ENCODE peak calls at places on chromosomes 2 and 18, in nine cellular contexts. D is T-helper 2 cell; W is A172; S is GDM1; I is renal cortical epithelial cell; K is NCI-H510A; B is fibroblast of gingiva; Z is HFFc6; A is activated CD4-positive, alpha-beta T cell treated with anti-CD3 and anti-CD28 coated beads for 4 hours. H is an unnamed sample.
A peak's percentile ranks its signal among the peaks of the same experiment; 100 is the strongest.

GRCh38 chr2:186882511-186883071 is 33.6 kb upstream of the ZSWIM2 start:
- DNase-seq in D (no peak), W (no peak), S (no peak), I (no peak), K (no peak), B (no peak), Z (no peak), A (no peak), H (no peak)

GRCh38 chr2:49973917-49974368 is 819.6 kb upstream of the FSHR start:
- DNase-seq in D (peak; percentile 1), W (peak; percentile 47), S (no peak), I (peak; percentile 66), K (no peak), B (no peak), Z (no peak), A (peak; percentile 22), H (peak; percentile 98)

GRCh38 chr2:169360984-169361705 is 1.2 kb downstream of the LRP2 start:
- DNase-seq in D (no peak), W (no peak), S (no peak), I (no peak), K (no peak), B (no peak), Z (no peak), A (no peak), H (no peak)

GRCh38 chr2:32849456-32850194 is 97.1 kb upstream of the LTBP1 start:
- DNase-seq in D (no peak), W (no peak), S (no peak), I (no peak), K (no peak), B (no peak), Z (no peak), A (no peak), H (no peak)

GRCh38 chr18:3451989-3452749 is 2.2 kb downstream of the TGIF1 start:
- DNase-seq in D (peak; percentile 33), W (peak; percentile 57), S (no peak), I (no peak), K (no peak), B (peak; percentile 78), Z (peak; percentile 29), A (peak; percentile 29), H (no peak)

GRCh38 chr2:43086451-43087221 is 139.8 kb downstream of the ZFP36L2 start:
- DNase-seq in D (no peak), W (peak; percentile 99), S (no peak), I (peak; percentile 99), K (no peak), B (peak; percentile 99), Z (peak; percentile 97), A (no peak), H (no peak)

GRCh38 chr2:65370387-65371093 is 61.9 kb downstream of the SPRED2 start:
- DNase-seq in D (no peak), W (no peak), S (no peak), I (no peak), K (peak; percentile 40), B (peak; percentile 84), Z (no peak), A (no peak), H (no peak)

GRCh38 chr2:160621748-160622147 is 128.1 kb upstream of the RBMS1 start:
- DNase-seq in D (no peak), W (no peak), S (no peak), I (no peak), K (no peak), B (peak; percentile 6), Z (no peak), A (no peak), H (no peak)

GRCh38 chr2:127362971-127363370 is 24.8 kb downstream of the MAP3K2 start:
- DNase-seq in D (no peak), W (no peak), S (no peak), I (no peak), K (no peak), B (peak; percentile 67), Z (no peak), A (no peak), H (no peak)

GRCh38 chr18:63974991-63975390 is 5.1 kb downstream of the SERPINB8 start:
- DNase-seq in D (no peak), W (no peak), S (no peak), I (peak; percentile 67), K (no peak), B (peak; percentile 51), Z (peak; percentile 46), A (peak; percentile 19), H (no peak)

GRCh38 chr2:176105078-176105726 is 1.9 kb upstream of the HOXD11 start:
- DNase-seq in D (no peak), W (peak; percentile 70), S (no peak), I (no peak), K (no peak), B (no peak), Z (no peak), A (no peak), H (no peak)

GRCh38 chr2:112304298-112304941 is 29.0 kb downstream of the ZC3H6 start:
- DNase-seq in D (no peak), W (no peak), S (no peak), I (no peak), K (no peak), B (no peak), Z (no peak), A (no peak), H (no peak)

GRCh38 chr2:46939596-46940359 is 24.2 kb upstream of the MCFD2 start:
- DNase-seq in D (no peak), W (no peak), S (no peak), I (peak; percentile 69), K (no peak), B (no peak), Z (no peak), A (no peak), H (no peak)

GRCh38 chr2:147082850-147083522 is 761.8 kb upstream of the ACVR2A start:
- DNase-seq in D (no peak), W (peak; percentile 42), S (peak; percentile 36), I (peak; percentile 86), K (peak; percentile 1), B (peak; percentile 82), Z (peak; percentile 23), A (peak; percentile 71), H (peak; percentile 72)

GRCh38 chr2:119025013-119025412 is 83.0 kb downstream of the MARCO start:
- DNase-seq in D (no peak), W (no peak), S (no peak), I (no peak), K (no peak), B (no peak), Z (no peak), A (no peak), H (no peak)

GRCh38 chr18:46054956-46055831 is 16.9 kb downstream of the PSTPIP2 start:
- DNase-seq in D (no peak), W (no peak), S (no peak), I (no peak), K (no peak), B (peak; percentile 19), Z (no peak), A (no peak), H (no peak)